ENCODE peak calls at places on chromosome 14, in nine cellular contexts. One of them, this sample, is unnamed. For H3K9me3, the result is how much of the 10 kb centered on the place peaks cover.

GRCh38 chr14:30195946-30196345 is 268.3 kb upstream of the PRKD1 start:
- DNase-seq in CD8-positive, alpha-beta T cell: no peak
- DNase-seq in HCT116: no peak
- DNase-seq in A549: no peak
- DNase-seq in right cardiac atrium: no peak
- DNase-seq in tibial artery: no peak
- DNase-seq in esophagus muscularis mucosa: no peak
- DNase-seq in adipocyte: peak
- DNase-seq in heart left ventricle: no peak
- DNase-seq in this sample: no peak

GRCh38 chr14:92185559-92185958 is 63.8 kb downstream of the CPSF2 start:
- DNase-seq in esophagus muscularis mucosa: no peak
- DNase-seq in HCT116: no peak
- DNase-seq in heart left ventricle: no peak
- DNase-seq in CD8-positive, alpha-beta T cell: no peak
- DNase-seq in adipocyte: no peak
- DNase-seq in tibial artery: no peak
- DNase-seq in right cardiac atrium: no peak
- DNase-seq in A549: no peak
- DNase-seq in this sample: no peak

GRCh38 chr14:81406863-81407262 is 6.7 kb upstream of the STON2 start:
- DNase-seq in heart left ventricle: no peak
- DNase-seq in HCT116: no peak
- DNase-seq in A549: no peak
- DNase-seq in tibial artery: peak
- DNase-seq in adipocyte: peak
- DNase-seq in esophagus muscularis mucosa: no peak
- DNase-seq in CD8-positive, alpha-beta T cell: no peak
- DNase-seq in right cardiac atrium: no peak
- DNase-seq in this sample: no peak

GRCh38 chr14:95562892-95563685 is 28.2 kb downstream of the GLRX5 start:
- DNase-seq in HCT116: no peak
- DNase-seq in heart left ventricle: no peak
- DNase-seq in right cardiac atrium: peak
- DNase-seq in A549: no peak
- DNase-seq in adipocyte: peak
- DNase-seq in tibial artery: no peak
- DNase-seq in esophagus muscularis mucosa: no peak
- DNase-seq in CD8-positive, alpha-beta T cell: no peak
- DNase-seq in this sample: no peak

GRCh38 chr14:61183486-61183885 is 97.7 kb downstream of the TMEM30B start:
- DNase-seq in A549: no peak
- DNase-seq in tibial artery: no peak
- DNase-seq in HCT116: no peak
- DNase-seq in right cardiac atrium: no peak
- DNase-seq in heart left ventricle: no peak
- DNase-seq in adipocyte: no peak
- DNase-seq in CD8-positive, alpha-beta T cell: no peak
- DNase-seq in esophagus muscularis mucosa: no peak
- DNase-seq in this sample: no peak

GRCh38 chr14:60722163-60722835 is 1.9 kb downstream of the SIX4 start:
- DNase-seq in CD8-positive, alpha-beta T cell: no peak
- DNase-seq in tibial artery: peak
- DNase-seq in right cardiac atrium: peak
- DNase-seq in esophagus muscularis mucosa: no peak
- DNase-seq in A549: peak
- DNase-seq in HCT116: no peak
- DNase-seq in adipocyte: peak
- DNase-seq in heart left ventricle: peak
- DNase-seq in this sample: no peak

GRCh38 chr14:55114720-55115119 is 14.3 kb upstream of the LGALS3 start:
- DNase-seq in A549: no peak
- DNase-seq in CD8-positive, alpha-beta T cell: no peak
- DNase-seq in adipocyte: no peak
- DNase-seq in right cardiac atrium: no peak
- DNase-seq in HCT116: no peak
- DNase-seq in tibial artery: no peak
- DNase-seq in esophagus muscularis mucosa: no peak
- DNase-seq in heart left ventricle: no peak
- DNase-seq in this sample: no peak

GRCh38 chr14:37566811-37567371 is 28.2 kb downstream of the FOXA1 start:
- DNase-seq in CD8-positive, alpha-beta T cell: no peak
- DNase-seq in HCT116: no peak
- DNase-seq in esophagus muscularis mucosa: no peak
- DNase-seq in heart left ventricle: no peak
- DNase-seq in adipocyte: peak
- DNase-seq in A549: no peak
- DNase-seq in tibial artery: no peak
- DNase-seq in right cardiac atrium: no peak
- DNase-seq in this sample: no peak

GRCh38 chr14:24297190-24297964 is 2.2 kb downstream of the DHRS1 start:
- DNase-seq in CD8-positive, alpha-beta T cell: no peak
- DNase-seq in A549: peak
- DNase-seq in right cardiac atrium: no peak
- DNase-seq in esophagus muscularis mucosa: no peak
- DNase-seq in heart left ventricle: no peak
- DNase-seq in tibial artery: no peak
- DNase-seq in HCT116: no peak
- DNase-seq in adipocyte: peak
- DNase-seq in this sample: no peak

GRCh38 chr14:101320386-101320785 is 240.9 kb upstream of the DIO3 start:
- DNase-seq in tibial artery: no peak
- DNase-seq in CD8-positive, alpha-beta T cell: no peak
- DNase-seq in A549: no peak
- DNase-seq in esophagus muscularis mucosa: peak
- DNase-seq in HCT116: no peak
- DNase-seq in adipocyte: no peak
- DNase-seq in heart left ventricle: no peak
- DNase-seq in right cardiac atrium: no peak
- DNase-seq in this sample: no peak

GRCh38 chr14:102279688-102280348 is 25.1 kb downstream of the MOK start:
- DNase-seq in A549: peak
- DNase-seq in tibial artery: no peak
- DNase-seq in CD8-positive, alpha-beta T cell: no peak
- DNase-seq in esophagus muscularis mucosa: no peak
- DNase-seq in HCT116: peak
- DNase-seq in heart left ventricle: no peak
- DNase-seq in right cardiac atrium: no peak
- DNase-seq in adipocyte: peak
- DNase-seq in this sample: no peak

GRCh38 chr14:89566644-89567411 is 149.8 kb upstream of the FOXN3 start:
- DNase-seq in heart left ventricle: no peak
- DNase-seq in adipocyte: no peak
- DNase-seq in CD8-positive, alpha-beta T cell: no peak
- DNase-seq in right cardiac atrium: no peak
- DNase-seq in A549: no peak
- DNase-seq in tibial artery: no peak
- DNase-seq in esophagus muscularis mucosa: no peak
- DNase-seq in HCT116: no peak
- DNase-seq in this sample: no peak

GRCh38 chr14:91947196-91948184 is at the start of gene FBLN5:
- DNase-seq in adipocyte: peak
- DNase-seq in CD8-positive, alpha-beta T cell: peak
- DNase-seq in HCT116: no peak
- DNase-seq in right cardiac atrium: peak
- DNase-seq in heart left ventricle: peak
- DNase-seq in esophagus muscularis mucosa: no peak
- DNase-seq in A549: peak
- DNase-seq in tibial artery: peak
- DNase-seq in this sample: peak

GRCh38 chr14:102057480-102058114 is 29.2 kb downstream of the HSP90AA1 start:
- DNase-seq in heart left ventricle: no peak
- DNase-seq in A549: no peak
- DNase-seq in CD8-positive, alpha-beta T cell: no peak
- DNase-seq in tibial artery: no peak
- DNase-seq in right cardiac atrium: no peak
- DNase-seq in HCT116: no peak
- DNase-seq in adipocyte: no peak
- DNase-seq in esophagus muscularis mucosa: no peak
- DNase-seq in this sample: no peak

GRCh38 chr14:99057684-99058083 is 214.3 kb downstream of the BCL11B start:
- DNase-seq in right cardiac atrium: no peak
- DNase-seq in CD8-positive, alpha-beta T cell: no peak
- DNase-seq in A549: no peak
- DNase-seq in heart left ventricle: no peak
- DNase-seq in HCT116: no peak
- DNase-seq in adipocyte: no peak
- DNase-seq in tibial artery: no peak
- DNase-seq in esophagus muscularis mucosa: no peak
- DNase-seq in this sample: no peak

GRCh38 chr14:102922490-102923200 is at the start of gene AMN:
- DNase-seq in right cardiac atrium: peak
- DNase-seq in HCT116: no peak
- DNase-seq in heart left ventricle: no peak
- DNase-seq in A549: peak
- DNase-seq in esophagus muscularis mucosa: no peak
- DNase-seq in adipocyte: peak
- DNase-seq in tibial artery: no peak
- DNase-seq in CD8-positive, alpha-beta T cell: no peak
- DNase-seq in this sample: no peak

GRCh38 chr14:105052110-105052458 is 13.1 kb downstream of the GPR132 start:
- DNase-seq in esophagus muscularis mucosa: no peak
- DNase-seq in HCT116: no peak
- DNase-seq in tibial artery: no peak
- DNase-seq in heart left ventricle: no peak
- DNase-seq in right cardiac atrium: no peak
- DNase-seq in CD8-positive, alpha-beta T cell: no peak
- DNase-seq in adipocyte: no peak
- DNase-seq in A549: no peak
- DNase-seq in this sample: no peak

GRCh38 chr14:24279301-24280186 is 8.1 kb upstream of the RABGGTA start:
- DNase-seq in adipocyte: no peak
- DNase-seq in right cardiac atrium: no peak
- DNase-seq in A549: no peak
- DNase-seq in HCT116: no peak
- DNase-seq in CD8-positive, alpha-beta T cell: no peak
- DNase-seq in heart left ventricle: peak
- DNase-seq in esophagus muscularis mucosa: no peak
- DNase-seq in tibial artery: no peak
- DNase-seq in this sample: no peak

GRCh38 chr14:41548666-41549065 is 58.0 kb upstream of the LRFN5 start:
- DNase-seq in esophagus muscularis mucosa: no peak
- DNase-seq in A549: no peak
- DNase-seq in adipocyte: no peak
- DNase-seq in HCT116: no peak
- DNase-seq in heart left ventricle: no peak
- DNase-seq in tibial artery: no peak
- DNase-seq in CD8-positive, alpha-beta T cell: no peak
- DNase-seq in right cardiac atrium: no peak
- DNase-seq in this sample: no peak

GRCh38 chr14:38074754-38075153 is 132.9 kb upstream of the SSTR1 start:
- DNase-seq in A549: no peak
- DNase-seq in heart left ventricle: no peak
- DNase-seq in CD8-positive, alpha-beta T cell: no peak
- DNase-seq in tibial artery: no peak
- DNase-seq in esophagus muscularis mucosa: no peak
- DNase-seq in right cardiac atrium: no peak
- DNase-seq in HCT116: no peak
- DNase-seq in adipocyte: no peak
- DNase-seq in this sample: no peak

GRCh38 chr14:93682459-93682858 is 105.8 kb downstream of the PRIMA1 start:
- DNase-seq in esophagus muscularis mucosa: no peak
- DNase-seq in heart left ventricle: no peak
- DNase-seq in A549: no peak
- DNase-seq in tibial artery: no peak
- DNase-seq in HCT116: no peak
- DNase-seq in CD8-positive, alpha-beta T cell: no peak
- DNase-seq in right cardiac atrium: no peak
- DNase-seq in adipocyte: no peak
- DNase-seq in this sample: no peak
- H3K4me3 ChIP-seq in esophagus muscularis mucosa: no peak
- H3K4me3 ChIP-seq in heart left ventricle: no peak
- H3K4me3 ChIP-seq in A549: no peak
- H3K4me3 ChIP-seq in tibial artery: no peak
- H3K4me3 ChIP-seq in HCT116: no peak
- H3K4me3 ChIP-seq in CD8-positive, alpha-beta T cell: no peak
- H3K4me3 ChIP-seq in right cardiac atrium: no peak
- H3K4me3 ChIP-seq in adipocyte: no peak
- H3K4me3 ChIP-seq in this sample: no peak

GRCh38 chr14:75341639-75342038 is 63.0 kb downstream of the FOS start:
- DNase-seq in HCT116: no peak
- DNase-seq in right cardiac atrium: no peak
- DNase-seq in adipocyte: peak
- DNase-seq in heart left ventricle: no peak
- DNase-seq in CD8-positive, alpha-beta T cell: no peak
- DNase-seq in A549: no peak
- DNase-seq in tibial artery: no peak
- DNase-seq in esophagus muscularis mucosa: no peak
- DNase-seq in this sample: no peak
- H3K9me3 ChIP-seq in HCT116: under half
- H3K9me3 ChIP-seq in right cardiac atrium: under half
- H3K9me3 ChIP-seq in adipocyte: under half
- H3K9me3 ChIP-seq in heart left ventricle: under half
- H3K9me3 ChIP-seq in CD8-positive, alpha-beta T cell: under half
- H3K9me3 ChIP-seq in A549: under half
- H3K9me3 ChIP-seq in tibial artery: under half
- H3K9me3 ChIP-seq in esophagus muscularis mucosa: under half
- H3K9me3 ChIP-seq in this sample: under half

GRCh38 chr14:73472182-73473114 is 14.1 kb upstream of the NUMB start:
- DNase-seq in HCT116: peak
- DNase-seq in CD8-positive, alpha-beta T cell: no peak
- DNase-seq in A549: peak
- DNase-seq in tibial artery: no peak
- DNase-seq in adipocyte: peak
- DNase-seq in esophagus muscularis mucosa: no peak
- DNase-seq in right cardiac atrium: no peak
- DNase-seq in heart left ventricle: no peak
- DNase-seq in this sample: peak
- H3K4me3 ChIP-seq in HCT116: no peak
- H3K4me3 ChIP-seq in CD8-positive, alpha-beta T cell: no peak
- H3K4me3 ChIP-seq in A549: no peak
- H3K4me3 ChIP-seq in tibial artery: no peak
- H3K4me3 ChIP-seq in adipocyte: no peak
- H3K4me3 ChIP-seq in esophagus muscularis mucosa: no peak
- H3K4me3 ChIP-seq in right cardiac atrium: no peak
- H3K4me3 ChIP-seq in heart left ventricle: no peak
- H3K4me3 ChIP-seq in this sample: no peak

DNA sequence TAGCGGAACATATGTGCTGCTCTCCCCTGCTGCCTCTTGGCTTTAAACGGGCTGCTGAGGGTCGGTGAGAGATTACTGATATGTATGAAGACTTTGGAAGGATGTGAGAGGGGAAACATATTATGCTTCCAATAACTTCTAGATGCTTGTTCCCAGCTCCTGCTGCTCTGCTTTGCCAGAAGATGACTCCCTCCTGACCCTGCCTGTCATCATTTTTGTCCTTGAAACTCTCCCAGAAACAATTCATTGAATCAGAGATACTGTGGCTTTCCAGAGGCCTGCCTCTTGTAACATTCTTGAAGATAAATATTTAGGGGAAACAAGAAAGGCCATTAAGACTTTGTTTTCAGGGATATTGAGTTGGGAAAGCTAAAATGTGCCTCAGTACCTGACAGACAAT is 300.1 kb upstream of the STXBP6 start:
- DNase-seq in heart left ventricle: no peak
- DNase-seq in tibial artery: no peak
- DNase-seq in adipocyte: no peak
- DNase-seq in right cardiac atrium: no peak
- DNase-seq in esophagus muscularis mucosa: no peak
- DNase-seq in CD8-positive, alpha-beta T cell: no peak
- DNase-seq in HCT116: no peak
- DNase-seq in A549: no peak
- DNase-seq in this sample: no peak
- H3K9me3 ChIP-seq in heart left ventricle: under half
- H3K9me3 ChIP-seq in tibial artery: under half
- H3K9me3 ChIP-seq in adipocyte: under half
- H3K9me3 ChIP-seq in right cardiac atrium: under half
- H3K9me3 ChIP-seq in esophagus muscularis mucosa: under half
- H3K9me3 ChIP-seq in CD8-positive, alpha-beta T cell: under half
- H3K9me3 ChIP-seq in HCT116: under half
- H3K9me3 ChIP-seq in A549: under half
- H3K9me3 ChIP-seq in this sample: under half